ENCODE peak calls at places on chromosomes 13 and 19, in eight cellular contexts. R is HAP-1; U is effector memory CD4-positive, alpha-beta T cell; W is left ventricle myocardium inferior; N is tibial nerve; K is ovary; B is naive thymus-derived CD4-positive, alpha-beta T cell; D is psoas muscle. O is an unnamed sample. For H3K4me1, the result is how much of the 10 kb centered on the place peaks cover.

GRCh38 chr13:20550799-20551198 is 16.2 kb upstream of the IFT88 start:
- DNase-seq in U (no peak), N (no peak), K (no peak), D (no peak), B (no peak), R (no peak), W (no peak), O (peak)

GRCh38 chr13:94333131-94333820 is 146.2 kb downstream of the DCT start:
- DNase-seq in B (no peak), D (no peak), N (no peak), U (no peak), R (no peak), K (no peak), W (no peak), O (no peak)

GRCh38 chr13:33319859-33320258 is 34.3 kb upstream of the STARD13 start:
- DNase-seq in K (no peak), U (no peak), B (no peak), W (no peak), D (no peak), R (no peak), N (no peak), O (no peak)

GRCh38 chr13:50842711-50843255 is 709 bp downstream of the DLEU7 start:
- DNase-seq in B (no peak), N (no peak), W (no peak), R (no peak), D (no peak), K (no peak), U (no peak), O (no peak)

GRCh38 chr19:16359074-16359473 is 34.4 kb downstream of the KLF2 start:
- DNase-seq in B (no peak), R (no peak), N (no peak), U (no peak), K (no peak), D (no peak), W (no peak), O (no peak)

GRCh38 chr13:107421028-107421427 is 794.3 kb downstream of the LIG4 start:
- DNase-seq in N (no peak), R (no peak), W (no peak), D (no peak), K (no peak), U (no peak), B (no peak), O (no peak)

GRCh38 chr19:53772943-53773342 is 51.2 kb downstream of the NLRP12 start:
- DNase-seq in U (no peak), W (no peak), K (no peak), D (no peak), B (peak), R (peak), N (peak), O (peak)

GRCh38 chr19:51497666-51498065 is 3.9 kb downstream of the SIGLEC12 start:
- DNase-seq in R (no peak), U (no peak), W (no peak), B (no peak), N (no peak), K (no peak), D (no peak), O (no peak)

GRCh38 chr19:38841787-38842438 is 7.9 kb downstream of the HNRNPL start:
- DNase-seq in N (no peak), U (peak), K (no peak), W (no peak), D (no peak), R (no peak), B (no peak), O (no peak)

GRCh38 chr19:12034610-12035009 is 869 bp downstream of the ZNF433 start:
- DNase-seq in R (no peak), U (no peak), W (no peak), K (no peak), D (no peak), B (no peak), N (no peak), O (no peak)

GRCh38 chr19:43469160-43469480 is 3.7 kb upstream of the LYPD3 start:
- DNase-seq in U (no peak), N (no peak), D (no peak), B (no peak), R (no peak), K (no peak), W (no peak), O (peak)

GRCh38 chr19:38869160-38869835 is 8.8 kb downstream of the RINL start:
- DNase-seq in B (peak), W (no peak), K (no peak), N (no peak), U (peak), D (no peak), R (no peak), O (no peak)

GRCh38 chr19:48354332-48354992 is 9.3 kb downstream of the TMEM143 start:
- DNase-seq in K (no peak), R (peak), W (no peak), B (no peak), N (no peak), D (no peak), U (no peak), O (peak)

GRCh38 chr19:50536662-50537305 is 23.1 kb upstream of the ASPDH start:
- DNase-seq in W (no peak), D (no peak), N (no peak), U (no peak), K (no peak), B (no peak), R (no peak), O (no peak)

GRCh38 chr13:46665243-46665629 is 112.3 kb downstream of the LRCH1 start:
- DNase-seq in N (no peak), K (no peak), W (no peak), U (no peak), D (no peak), B (no peak), R (no peak), O (no peak)
- H3K4me1 ChIP-seq in N (under half), K (under half), W (half or more), U (under half), D (under half), B (under half), R (under half), O (half or more)

GRCh38 chr19:46983097-46983496 is 36.5 kb upstream of the NPAS1 start:
- DNase-seq in R (no peak), W (no peak), B (no peak), D (no peak), K (no peak), U (no peak), N (no peak), O (no peak)

GRCh38 chr19:46980756-46981155 is 38.9 kb upstream of the NPAS1 start:
- DNase-seq in D (no peak), U (no peak), N (no peak), B (no peak), W (no peak), K (no peak), R (no peak), O (no peak)

GRCh38 chr19:46979770-46980105 is 39.9 kb upstream of the NPAS1 start:
- DNase-seq in D (no peak), K (no peak), U (no peak), R (no peak), B (no peak), W (no peak), N (no peak), O (no peak)

GRCh38 chr19:46979103-46979769 is 40.4 kb upstream of the NPAS1 start:
- DNase-seq in U (no peak), B (no peak), W (no peak), D (no peak), R (no peak), N (no peak), K (no peak), O (no peak)

GRCh38 chr19:46981296-46981695 is 38.3 kb upstream of the NPAS1 start:
- DNase-seq in B (no peak), W (no peak), U (no peak), N (no peak), K (no peak), R (no peak), D (no peak), O (no peak)
- H3K4me1 ChIP-seq in B (under half), W (half or more), U (under half), N (under half), K (under half), R (under half), D (half or more), O (half or more)

DNA sequence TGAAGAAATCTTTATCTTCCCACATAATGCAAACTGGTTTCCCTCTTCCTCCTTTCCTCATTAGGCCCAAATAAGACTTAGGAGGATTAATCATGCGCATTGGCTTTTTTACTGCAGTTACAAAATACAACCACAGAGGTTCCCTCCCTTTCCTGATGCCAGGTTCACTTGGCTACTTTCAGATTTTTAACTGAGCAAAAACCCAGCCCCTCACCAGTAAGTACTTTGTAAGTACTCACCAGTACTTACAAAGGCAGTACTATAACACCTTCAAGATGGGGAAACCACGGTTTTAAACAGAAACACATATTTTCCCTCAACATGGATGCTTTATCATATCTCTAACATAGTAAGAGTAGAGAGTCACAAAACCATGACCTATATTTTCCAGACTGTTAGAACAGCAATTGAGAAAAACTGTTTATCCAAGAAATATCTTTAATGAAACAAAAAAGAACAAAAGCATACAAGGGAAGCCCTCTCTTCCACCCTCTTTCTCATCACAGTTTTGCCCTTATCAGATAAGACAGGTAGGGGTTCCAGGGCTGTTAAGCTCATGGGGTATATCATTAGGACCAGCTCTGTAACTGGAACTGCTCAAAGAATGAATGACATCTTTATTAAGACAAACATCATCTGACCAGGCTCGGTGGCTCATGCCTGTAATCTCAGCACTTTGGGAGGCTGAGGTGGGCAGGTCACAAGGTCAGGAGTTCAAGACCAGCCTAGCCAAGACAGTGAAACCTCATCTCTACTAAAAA is 12.7 kb downstream of the FOXO1 start:
- DNase-seq in B (no peak), N (no peak), K (no peak), D (no peak), U (no peak), W (no peak), R (no peak), O (no peak)
- H3K4me1 ChIP-seq in B (under half), N (under half), K (under half), D (half or more), U (under half), W (half or more), R (under half), O (half or more)

GRCh38 chr13:46165485-46166220 is 16.3 kb downstream of the LCP1 start:
- DNase-seq in U (peak), B (no peak), N (no peak), R (no peak), K (no peak), D (no peak), W (no peak), O (no peak)
- H3K4me1 ChIP-seq in U (half or more), B (half or more), N (under half), R (under half), K (under half), D (under half), W (under half), O (under half)

DNA sequence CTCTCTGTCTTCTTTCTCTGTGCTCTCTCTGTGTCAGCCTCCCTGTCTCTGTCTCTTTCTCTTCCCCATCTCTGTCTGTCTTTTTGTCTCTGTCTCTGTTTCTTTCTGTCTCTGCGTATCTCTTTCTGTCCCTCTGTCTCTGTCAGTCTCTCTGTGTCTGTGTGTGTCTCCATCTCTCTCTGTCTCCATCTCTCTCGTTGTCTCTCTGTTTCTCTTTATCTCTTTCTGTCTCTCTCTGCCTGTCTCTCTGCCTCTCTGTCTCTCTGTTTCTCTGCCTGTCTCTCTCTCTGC is 15.6 kb upstream of the TCF3 start:
- DNase-seq in U (no peak), D (no peak), B (no peak), W (no peak), N (no peak), K (no peak), R (no peak), O (no peak)
- H3K4me1 ChIP-seq in U (under half), D (under half), B (under half), W (under half), N (under half), K (under half), R (under half), O (under half)

DNA sequence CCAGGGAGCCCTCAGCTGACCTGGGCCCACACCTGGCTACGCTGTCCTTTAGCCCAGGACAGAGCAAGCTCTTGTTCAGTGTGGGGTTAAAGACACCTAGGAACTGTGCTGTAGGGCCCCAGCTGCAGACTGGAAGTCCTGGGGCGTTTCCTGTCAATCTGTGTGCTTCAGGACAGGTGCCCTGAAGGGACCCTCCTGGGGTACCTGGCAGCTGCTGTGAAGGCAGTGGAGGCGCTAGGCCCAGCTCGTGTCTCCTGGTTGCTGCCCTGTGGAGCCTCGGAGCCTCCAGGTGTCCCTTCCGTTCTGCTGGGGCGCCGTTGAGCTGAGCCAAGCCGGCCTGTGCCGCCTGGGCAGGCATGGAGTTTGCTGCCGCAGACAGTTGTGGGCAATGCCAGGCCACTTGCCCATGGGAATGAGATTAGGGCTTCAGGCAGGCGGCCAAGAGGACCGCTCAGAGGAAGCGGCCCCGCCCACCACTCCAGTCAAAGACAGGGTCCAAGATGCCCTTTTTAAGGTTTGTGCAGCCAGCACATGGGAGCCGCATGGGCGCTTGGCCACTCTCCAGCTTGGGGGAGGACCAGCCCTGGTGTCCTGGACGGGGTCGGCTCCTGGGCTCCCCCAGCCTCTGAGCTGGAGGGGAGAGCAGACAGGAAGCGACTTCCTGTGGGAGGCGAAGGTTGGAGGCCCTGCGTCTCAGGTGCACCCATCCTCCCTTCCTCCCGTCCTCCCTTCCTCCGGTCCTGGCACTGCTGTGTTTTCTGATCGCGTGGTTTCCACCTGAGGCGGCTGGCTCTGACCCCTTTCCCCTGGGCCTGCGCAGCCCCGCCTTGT is 4.0 kb downstream of the PTBP1 start:
- DNase-seq in D (peak), N (no peak), U (no peak), K (peak), W (peak), B (no peak), R (no peak), O (no peak)
- H3K4me1 ChIP-seq in D (under half), N (under half), U (half or more), K (under half), W (half or more), B (under half), R (under half), O (under half)

DNA sequence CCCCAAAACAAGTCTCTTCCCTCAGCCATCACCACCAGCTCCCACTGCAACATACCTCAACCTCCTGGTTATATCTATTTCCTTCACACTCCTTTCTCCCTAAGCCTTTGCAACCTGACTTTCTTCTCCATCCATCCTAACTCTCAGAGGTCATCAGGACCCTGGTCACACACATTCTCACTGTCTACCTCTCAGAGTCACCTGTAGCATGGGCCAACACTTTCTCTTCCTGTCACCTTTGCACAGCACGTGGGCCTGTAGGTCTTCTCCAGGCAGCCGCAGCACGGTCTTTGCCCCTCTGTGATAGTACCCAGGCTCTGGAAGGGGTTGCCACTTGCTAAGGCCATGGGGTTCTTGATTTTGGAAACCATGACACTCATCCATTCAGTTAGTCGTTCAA is 921.1 kb downstream of the UQCRFS1 start:
- DNase-seq in D (no peak), W (no peak), R (no peak), U (no peak), B (no peak), N (no peak), K (no peak), O (no peak)
- H3K4me1 ChIP-seq in D (under half), W (under half), R (under half), U (under half), B (under half), N (under half), K (under half), O (under half)

GRCh38 chr19:45045671-45046353 is 7.0 kb downstream of the CLASRP start:
- DNase-seq in B (no peak), U (no peak), W (no peak), K (no peak), N (no peak), R (no peak), D (no peak), O (peak)
- H3K4me1 ChIP-seq in B (under half), U (under half), W (half or more), K (under half), N (under half), R (under half), D (half or more), O (half or more)